ENCODE peak calls at places on chromosomes 2 and 18, in ten cellular contexts. H is heart left ventricle, Z is kidney, R is psoas muscle, Y is adrenal gland, U is HCT116, T is vagina, B is AG04450, V is fibroblast of lung, M is gastrocnemius medialis. S is an unnamed sample. For H3K9me3, the result is how much of the 10 kb centered on the place peaks cover.

GRCh38 chr18:50665519-50665918 is 105.6 kb downstream of the MAPK4 start:
- DNase-seq in H (peak), Z (no peak), R (no peak), Y (peak), U (no peak), T (no peak), B (no peak), V (no peak), M (no peak), S (no peak)

GRCh38 chr2:212227755-212228154 is 310.8 kb downstream of the ERBB4 start:
- DNase-seq in H (peak), Z (no peak), R (no peak), Y (peak), U (peak), T (no peak), B (peak), V (peak), M (no peak), S (no peak)

GRCh38 chr2:121360566-121361300 is 75.7 kb upstream of the TFCP2L1 start:
- DNase-seq in H (no peak), Z (no peak), R (peak), Y (peak), U (no peak), T (no peak), B (peak), V (peak), M (no peak), S (no peak)

GRCh38 chr18:50629148-50629631 is 69.3 kb downstream of the MAPK4 start:
- DNase-seq in H (no peak), Z (no peak), R (no peak), Y (no peak), U (no peak), T (no peak), B (no peak), V (no peak), M (no peak), S (no peak)

GRCh38 chr2:33510589-33510968 is 34.1 kb downstream of the RASGRP3 start:
- DNase-seq in H (no peak), Z (no peak), R (no peak), Y (no peak), U (no peak), T (no peak), B (peak), V (no peak), M (no peak), S (no peak)

GRCh38 chr2:236168110-236169067 is at the start of gene GBX2:
- DNase-seq in H (peak), Z (no peak), R (no peak), Y (peak), U (peak), T (no peak), B (no peak), V (peak), M (no peak), S (peak)

GRCh38 chr18:79507076-79507545 is 111.4 kb downstream of the NFATC1 start:
- DNase-seq in H (peak), Z (peak), R (peak), Y (peak), U (no peak), T (no peak), B (no peak), V (peak), M (peak), S (peak)

GRCh38 chr18:27604583-27604982 is 419.5 kb upstream of the CHST9 start:
- DNase-seq in H (no peak), Z (no peak), R (no peak), Y (no peak), U (no peak), T (no peak), B (no peak), V (no peak), M (no peak), S (no peak)

GRCh38 chr2:70069049-70069448 is 18.2 kb upstream of the PCBP1 start:
- DNase-seq in H (no peak), Z (no peak), R (no peak), Y (peak), U (no peak), T (no peak), B (no peak), V (no peak), M (peak), S (no peak)

GRCh38 chr2:62564380-62565137 is 58.6 kb upstream of the TMEM17 start:
- DNase-seq in H (no peak), Z (no peak), R (no peak), Y (no peak), U (no peak), T (no peak), B (no peak), V (no peak), M (no peak), S (no peak)

GRCh38 chr2:98912221-98912851 is 23.7 kb downstream of the CRACDL start:
- DNase-seq in H (peak), Z (peak), R (peak), Y (peak), U (peak), T (peak), B (peak), V (peak), M (no peak), S (peak)

GRCh38 chr2:216637472-216637871 is 4.3 kb downstream of the IGFBP2 start:
- DNase-seq in H (no peak), Z (no peak), R (no peak), Y (no peak), U (no peak), T (no peak), B (no peak), V (no peak), M (no peak), S (no peak)

GRCh38 chr2:221203138-221203537 is 369.0 kb downstream of the EPHA4 start:
- DNase-seq in H (no peak), Z (no peak), R (no peak), Y (no peak), U (no peak), T (no peak), B (no peak), V (no peak), M (no peak), S (no peak)

GRCh38 chr2:55899881-55900280 is 23.7 kb downstream of the EFEMP1 start:
- DNase-seq in H (no peak), Z (no peak), R (no peak), Y (no peak), U (no peak), T (no peak), B (no peak), V (peak), M (no peak), S (no peak)

GRCh38 chr2:70645733-70646420 is 92.3 kb upstream of the TGFA start:
- DNase-seq in H (no peak), Z (no peak), R (no peak), Y (no peak), U (no peak), T (no peak), B (no peak), V (no peak), M (no peak), S (no peak)

DNA sequence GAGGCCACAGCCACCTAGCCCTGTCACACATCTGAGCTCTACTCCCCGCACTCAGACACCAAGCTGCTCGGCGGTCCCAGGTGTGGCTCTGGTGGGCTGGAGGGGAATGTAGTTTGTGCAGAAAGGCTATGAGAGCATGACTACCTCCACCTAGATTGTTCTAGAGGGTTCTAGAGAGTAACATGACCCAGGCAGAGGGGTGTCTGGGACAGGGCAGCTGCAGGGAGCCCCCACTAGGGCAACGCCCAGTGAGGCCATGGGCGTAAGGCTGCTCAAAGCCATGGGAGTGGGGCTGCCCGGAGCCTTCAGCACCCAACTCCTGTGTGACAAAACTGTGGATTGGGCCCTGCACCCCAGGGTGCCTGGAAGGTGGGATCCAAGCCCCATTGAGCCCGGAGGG is 511.4 kb upstream of the MYT1L start:
- DNase-seq in H (peak), Z (no peak), R (no peak), Y (no peak), U (no peak), T (no peak), B (no peak), V (no peak), M (no peak), S (peak)
- TF ChIP-seq CTCF in H (no peak), Z (no peak), R (no peak), Y (no peak), U (no peak), T (no peak), B (no peak), V (no peak), M (no peak), S (no peak)

DNA sequence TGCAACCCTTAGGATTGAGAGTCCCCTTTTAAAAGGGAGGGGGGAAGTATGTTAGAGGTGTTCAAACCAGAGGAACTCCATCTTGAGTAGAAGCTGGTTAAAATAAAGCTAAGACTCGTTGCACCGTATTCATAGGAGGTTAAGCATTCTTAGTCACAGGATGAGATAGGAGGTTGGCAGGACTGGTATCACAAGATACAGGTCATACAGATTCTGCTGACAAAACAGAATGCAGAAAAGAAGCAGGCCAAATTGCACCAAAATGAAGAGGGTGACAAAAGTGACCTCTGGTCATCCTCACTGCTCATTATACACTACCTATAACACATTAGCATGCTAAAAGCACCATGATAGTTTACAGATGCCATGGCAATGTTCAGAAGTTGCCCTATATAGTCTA is 192.3 kb upstream of the NDUFV2 start:
- DNase-seq in H (no peak), Z (no peak), R (no peak), Y (no peak), U (no peak), T (no peak), B (no peak), V (no peak), M (no peak), S (no peak)
- H3K9me3 ChIP-seq in H (under half), Z (under half), R (under half), Y (under half), U (under half), T (under half), B (under half), V (under half), M (under half), S (under half)

DNA sequence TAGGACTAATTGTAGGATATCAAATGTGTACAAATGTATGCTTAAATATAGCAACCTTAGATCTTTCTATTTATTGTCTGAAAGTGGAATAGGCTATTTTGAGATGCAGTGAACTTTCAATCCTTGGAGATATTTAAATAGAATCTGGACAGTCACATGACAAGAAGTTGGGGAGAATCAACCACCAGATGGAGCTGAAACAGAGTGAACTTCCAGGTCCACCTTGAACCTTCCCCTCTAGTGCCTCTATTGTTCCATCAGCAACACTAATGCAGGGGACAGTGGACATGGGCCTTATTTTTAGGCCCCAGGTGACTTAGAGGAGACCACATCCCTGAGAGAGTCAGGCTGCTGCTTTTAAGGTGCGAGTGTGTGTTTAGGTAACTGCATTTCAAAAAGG is 37.0 kb upstream of the CRIM1 start:
- DNase-seq in H (no peak), Z (no peak), R (no peak), Y (no peak), U (peak), T (no peak), B (no peak), V (no peak), M (no peak), S (no peak)
- TF ChIP-seq CTCF in H (peak), Z (no peak), R (no peak), Y (no peak), U (peak), T (no peak), B (peak), V (peak), M (no peak), S (no peak)

DNA sequence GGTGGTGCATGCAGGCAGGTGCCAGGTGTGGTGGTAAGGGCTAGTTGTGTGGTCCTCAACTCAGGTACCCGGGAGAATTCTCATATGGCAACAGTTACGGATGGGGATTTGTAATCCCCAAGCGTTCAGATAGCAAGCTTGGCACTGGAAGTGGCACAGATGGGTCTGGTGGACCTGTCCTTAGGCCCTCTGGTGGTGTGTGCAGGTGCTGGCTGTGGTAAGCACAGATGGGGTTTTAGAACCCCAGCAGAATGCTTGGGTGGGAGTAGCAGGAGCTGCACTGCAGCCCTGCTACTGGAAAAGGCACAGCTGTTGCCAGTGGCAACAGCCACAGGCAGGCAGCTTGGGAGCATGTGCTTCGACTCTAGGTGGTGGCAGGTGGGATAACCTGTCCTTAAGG is 948.2 kb upstream of the FAM98A start:
- DNase-seq in H (no peak), Z (no peak), R (no peak), Y (no peak), U (no peak), T (no peak), B (no peak), V (no peak), M (no peak), S (no peak)
- H3K9me3 ChIP-seq in H (under half), Z (under half), R (under half), Y (under half), U (under half), T (under half), B (under half), V (under half), M (under half), S (under half)